ENCODE peak calls at places on chromosomes 16 and 17, in nine cellular contexts. J, U, P, N, T, A, V, L and F are unnamed samples.

GRCh38 chr16:11670171-11671131 is 2.2 kb downstream of the SNN start:
- DNase-seq in V (no peak), P (no peak), A (no peak), J (peak; percentile 56), N (no peak), L (no peak), U (peak; percentile 62), T (no peak), F (no peak)

GRCh38 chr16:22333457-22333994 is 36.3 kb downstream of the POLR3E start:
- DNase-seq in L (no peak), N (peak; percentile 34), V (no peak), A (no peak), U (no peak), J (no peak), T (no peak), P (no peak), F (no peak)

GRCh38 chr16:59899940-59900339 is 1165.8 kb upstream of the GOT2 start:
- DNase-seq in U (no peak), V (no peak), T (no peak), J (no peak), A (no peak), P (no peak), L (no peak), N (no peak), F (no peak)

GRCh38 chr16:21283521-21284289 is 5.6 kb upstream of the CRYM start:
- DNase-seq in U (peak; percentile 30), A (no peak), N (peak; percentile 87), V (peak; percentile 67), L (peak; percentile 36), P (peak; percentile 48), J (no peak), T (peak; percentile 66), F (no peak)

GRCh38 chr16:57859331-57859730 is 57.0 kb upstream of the KIFC3 start:
- DNase-seq in V (no peak), A (no peak), L (no peak), T (no peak), P (peak; percentile 62), N (no peak), J (no peak), U (no peak), F (no peak)

GRCh38 chr16:3142327-3142726 is 7.5 kb downstream of the ZNF213 start:
- DNase-seq in T (no peak), J (no peak), U (no peak), P (no peak), N (no peak), A (no peak), V (no peak), L (no peak), F (no peak)

GRCh38 chr17:11097121-11097520 is 143.9 kb upstream of the SHISA6 start:
- DNase-seq in P (no peak), T (no peak), A (no peak), N (no peak), U (no peak), J (no peak), L (no peak), V (no peak), F (no peak)

GRCh38 chr17:42853968-42854790 is 3.2 kb downstream of the AOC3 start:
- DNase-seq in A (no peak), L (no peak), J (no peak), T (no peak), V (no peak), U (no peak), P (no peak), N (no peak), F (no peak)

GRCh38 chr16:720990-721764 is at the start of gene ANTKMT:
- DNase-seq in V (peak; percentile 90), L (peak; percentile 78), T (peak; percentile 87), N (peak; percentile 93), A (no peak), U (peak; percentile 93), J (peak; percentile 76), P (peak; percentile 73), F (peak; percentile 73)

GRCh38 chr17:48577330-48577945 is 712 bp downstream of the HOXB4 start:
- DNase-seq in A (no peak), P (no peak), N (no peak), V (peak; percentile 57), T (peak; percentile 63), U (no peak), J (no peak), L (no peak), F (no peak)

GRCh38 chr17:78142113-78142861 is 3.9 kb upstream of the C17orf99 start:
- DNase-seq in L (no peak), A (no peak), P (peak; percentile 69), J (peak; percentile 89), N (no peak), V (peak; percentile 82), T (peak; percentile 86), U (peak; percentile 86), F (no peak)

GRCh38 chr17:68511671-68512246 is 471 bp upstream of the PRKAR1A start:
- DNase-seq in A (peak; percentile 42), T (peak; percentile 81), P (peak; percentile 73), V (peak; percentile 75), L (peak; percentile 88), U (peak; percentile 80), N (peak; percentile 85), J (peak; percentile 77), F (peak; percentile 50)

GRCh38 chr16:81515721-81516120 is 71.1 kb downstream of the CMIP start:
- DNase-seq in L (no peak), J (no peak), P (no peak), A (no peak), V (no peak), N (no peak), U (no peak), T (no peak), F (no peak)
- H3K27ac ChIP-seq in L (no peak overlapping the region), J (no peak overlapping the region), P (no peak overlapping the region), A (no peak overlapping the region), V (no peak overlapping the region), N (no peak overlapping the region), U (no peak overlapping the region), T (no peak overlapping the region), F (no peak overlapping the region)

DNA sequence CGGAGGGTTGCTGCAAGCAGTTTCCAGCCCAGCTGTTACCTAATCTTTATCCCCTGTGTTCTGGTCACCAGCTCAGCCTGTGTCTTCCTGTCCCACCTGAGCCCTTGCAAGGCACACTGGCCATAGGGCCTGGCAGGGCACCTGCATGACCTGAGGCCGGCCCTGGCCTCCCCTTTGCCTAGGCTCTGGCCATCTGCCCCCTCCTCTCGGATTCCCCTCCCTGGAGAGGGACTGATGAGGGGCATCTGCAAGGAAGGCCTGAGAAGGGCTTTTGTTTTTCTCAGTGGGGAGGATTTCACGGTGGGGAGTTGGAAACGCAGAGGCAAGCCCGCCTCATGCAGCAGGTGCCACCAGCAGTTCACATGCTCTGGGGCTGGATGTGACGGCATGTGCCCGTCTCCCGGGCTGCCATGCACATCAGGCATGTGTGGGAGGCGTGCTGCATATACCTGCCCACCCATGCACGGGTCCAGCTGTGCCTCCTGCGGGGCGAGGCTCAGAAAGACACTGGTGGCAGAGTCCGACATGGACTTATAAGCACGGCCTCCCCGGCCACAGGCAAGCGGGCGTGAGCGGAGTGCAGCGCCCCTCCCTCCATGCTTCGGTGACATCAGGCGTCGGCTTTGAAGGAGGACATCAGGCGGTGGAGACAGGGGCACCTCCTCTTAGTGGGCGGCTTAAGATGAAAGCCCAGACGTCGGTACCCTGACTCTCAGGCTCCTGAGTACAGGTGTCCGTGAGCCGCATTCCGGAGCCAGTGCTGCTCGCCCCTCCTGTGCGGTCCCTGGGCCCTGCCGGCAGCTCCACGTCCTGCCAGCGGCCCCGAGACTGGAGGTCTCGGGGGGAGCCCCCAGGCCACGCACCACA is 16.5 kb downstream of the ASPSCR1 start:
- DNase-seq in V (no peak), A (no peak), L (no peak), U (peak; percentile 34), J (no peak), T (no peak), P (no peak), N (peak; percentile 49), F (no peak)
- TF ChIP-seq CTCF in V (no peak), A (no peak), L (no peak), U (no peak), J (no peak), T (no peak), P (no peak), N (no peak), F (no peak)

GRCh38 chr17:81438024-81438664 is 42.9 kb downstream of the BAHCC1 start:
- DNase-seq in N (no peak), J (no peak), P (no peak), T (no peak), U (no peak), V (no peak), A (no peak), L (no peak), F (no peak)

GRCh38 chr17:81438688-81439087 is 43.4 kb downstream of the BAHCC1 start:
- DNase-seq in N (no peak), A (no peak), P (no peak), U (no peak), V (no peak), T (no peak), L (no peak), J (no peak), F (no peak)

GRCh38 chr17:81439926-81440450 is 44.7 kb downstream of the BAHCC1 start:
- DNase-seq in J (no peak), T (no peak), A (no peak), P (no peak), V (no peak), L (no peak), U (no peak), N (no peak), F (no peak)

GRCh38 chr17:81442791-81443190 is 47.5 kb downstream of the BAHCC1 start:
- DNase-seq in A (no peak), V (no peak), T (no peak), L (no peak), P (no peak), N (no peak), U (no peak), J (no peak), F (no peak)

GRCh38 chr17:81440511-81441244 is 45.4 kb downstream of the BAHCC1 start:
- DNase-seq in A (no peak), U (no peak), N (peak; percentile 90), P (no peak), L (no peak), V (no peak), T (no peak), J (no peak), F (no peak)
- H3K27ac ChIP-seq in A (peak overlapping the region; percentile 34), U (no peak overlapping the region), N (no peak overlapping the region), P (no peak overlapping the region), L (no peak overlapping the region), V (no peak overlapping the region), T (no peak overlapping the region), J (no peak overlapping the region), F (no peak overlapping the region)

GRCh38 chr16:14001521-14001920 is 69.6 kb upstream of the MRTFB start:
- DNase-seq in T (no peak), V (no peak), A (no peak), P (no peak), N (no peak), L (no peak), U (no peak), J (no peak), F (no peak)

GRCh38 chr16:14004031-14004718 is 66.9 kb upstream of the MRTFB start:
- DNase-seq in A (no peak), P (no peak), T (no peak), L (peak; percentile 23), N (no peak), J (no peak), U (no peak), V (no peak), F (no peak)

GRCh38 chr16:14004719-14005315 is 66.3 kb upstream of the MRTFB start:
- DNase-seq in T (no peak), V (no peak), L (no peak), U (no peak), N (no peak), P (no peak), A (no peak), J (no peak), F (no peak)

GRCh38 chr16:14002416-14002815 is 68.7 kb upstream of the MRTFB start:
- DNase-seq in L (no peak), P (peak; percentile 56), T (no peak), A (no peak), N (no peak), J (no peak), V (no peak), U (no peak), F (no peak)

GRCh38 chr16:14003119-14003570 is 68.0 kb upstream of the MRTFB start:
- DNase-seq in U (no peak), V (no peak), J (peak; percentile 87), T (peak; percentile 28), A (no peak), N (peak; percentile 68), P (peak; percentile 77), L (peak; percentile 68), F (no peak)
- TF ChIP-seq CTCF in U (no peak), V (no peak), J (no peak), T (no peak), A (no peak), N (peak; percentile 30), P (no peak), L (peak; percentile 22), F (no peak)